ENCODE peak calls at places on chromosome 16, in four cellular contexts. M is iris pigment epithelial cell, D is glutamatergic neuron, R is left colon. T is an unnamed sample.

GRCh38 chr16:15900901-15901465 is 12.6 kb upstream of the CEP20 start:
- DNase-seq in M (no peak), D (no peak), R (no peak), T (no peak)

GRCh38 chr16:68332411-68333121 is 21.7 kb downstream of the PRMT7 start:
- DNase-seq in M (peak; percentile 88), D (no peak), R (peak; percentile 28), T (peak; percentile 54)

GRCh38 chr16:17134586-17134985 is 336.2 kb downstream of the XYLT1 start:
- DNase-seq in M (no peak), D (no peak), R (peak; percentile 13), T (no peak)

GRCh38 chr16:18788828-18789514 is 1.2 kb downstream of the RPS15A start:
- DNase-seq in M (no peak), D (no peak), R (no peak), T (no peak)

GRCh38 chr16:57590654-57591085 is 37.8 kb upstream of the ADGRG1 start:
- DNase-seq in M (peak; percentile 81), D (no peak), R (no peak), T (no peak)

GRCh38 chr16:58588406-58588805 is 41.2 kb downstream of the CNOT1 start:
- DNase-seq in M (no peak), D (no peak), R (no peak), T (no peak)

GRCh38 chr16:82995927-82996441 is 369.2 kb downstream of the CDH13 start:
- DNase-seq in M (peak; percentile 94), D (no peak), R (peak; percentile 10), T (no peak)

GRCh38 chr16:72066747-72067146 is 3.7 kb downstream of the HPR start:
- DNase-seq in M (peak; percentile 42), D (no peak), R (no peak), T (peak; percentile 19)

GRCh38 chr16:6105115-6105514 is 1007.5 kb upstream of the EEF2KMT start:
- DNase-seq in M (no peak), D (no peak), R (no peak), T (no peak)

GRCh38 chr16:88566158-88566557 is 4.0 kb upstream of the ZC3H18 start:
- DNase-seq in M (peak; percentile 59), D (no peak), R (no peak), T (no peak)

GRCh38 chr16:58009856-58010416 is 8.7 kb downstream of the USB1 start:
- DNase-seq in M (no peak), D (peak; percentile 9), R (no peak), T (no peak)

GRCh38 chr16:75130150-75130771 is 13.7 kb upstream of the LDHD start:
- DNase-seq in M (no peak), D (no peak), R (no peak), T (no peak)

GRCh38 chr16:73361061-73361460 is 313.1 kb upstream of the ZFHX3 start:
- DNase-seq in M (no peak), D (no peak), R (no peak), T (no peak)

T was measured in endothelial cell.